ENCODE peak calls at places on chromosomes 2 and 18, in seven cellular contexts. G is NCI-H345, O is Karpas-422, X is fibroblast of lung, D is SJSA1, L is dorsolateral prefrontal cortex, P is left ventricle myocardium inferior. W is an unnamed sample.

GRCh38 chr2:10584242-10584753 is 105.5 kb downstream of the NOL10 start:
- DNase-seq in X (no peak), O (no peak), P (no peak), L (no peak), G (no peak), D (no peak), W (no peak)

GRCh38 chr18:21194871-21195771 is 46.9 kb upstream of the GREB1L start:
- DNase-seq in L (no peak), G (peak; percentile 37), D (no peak), P (no peak), O (peak; percentile 78), X (peak; percentile 71), W (no peak)

GRCh38 chr2:72579595-72580180 is 246.1 kb downstream of the EXOC6B start:
- DNase-seq in L (no peak), O (peak; percentile 87), G (peak; percentile 41), X (peak; percentile 71), P (no peak), D (no peak), W (no peak)

GRCh38 chr2:65397122-65397521 is 35.3 kb downstream of the SPRED2 start:
- DNase-seq in D (no peak), L (no peak), P (no peak), G (no peak), X (peak; percentile 46), O (no peak), W (no peak)

GRCh38 chr2:215685218-215685962 is 249.5 kb upstream of the FN1 start:
- DNase-seq in X (no peak), O (no peak), D (no peak), P (no peak), G (no peak), L (no peak), W (no peak)

GRCh38 chr2:32864761-32865160 is 82.0 kb upstream of the LTBP1 start:
- DNase-seq in G (no peak), L (no peak), P (no peak), O (no peak), D (peak; percentile 80), X (peak; percentile 83), W (no peak)

GRCh38 chr2:227503433-227504406 is 31.8 kb downstream of the AGFG1 start:
- DNase-seq in X (peak; percentile 64), P (no peak), L (no peak), G (no peak), O (no peak), D (no peak), W (no peak)

GRCh38 chr2:122703676-122704075 is 948.2 kb downstream of the TSN start:
- DNase-seq in X (no peak), L (no peak), O (no peak), P (no peak), D (no peak), G (no peak), W (no peak)

GRCh38 chr2:16090650-16091575 is 150.6 kb downstream of the MYCN start:
- DNase-seq in G (no peak), L (no peak), D (no peak), O (no peak), X (no peak), P (no peak), W (no peak)

GRCh38 chr18:43277164-43277600 is at the start of gene SYT4:
- DNase-seq in P (peak; percentile 26), D (no peak), O (no peak), X (peak; percentile 68), G (peak; percentile 81), L (peak; percentile 80), W (no peak)

GRCh38 chr2:134842930-134843490 is 4.6 kb downstream of the ACMSD start:
- DNase-seq in X (no peak), L (no peak), P (no peak), D (no peak), G (peak; percentile 38), O (no peak), W (no peak)

GRCh38 chr2:110095994-110096633 is 19.5 kb downstream of the MALL start:
- DNase-seq in O (no peak), G (no peak), D (no peak), X (no peak), P (no peak), L (no peak), W (no peak)

GRCh38 chr2:8300905-8301304 is 381.0 kb upstream of the ID2 start:
- DNase-seq in G (no peak), X (no peak), L (no peak), O (no peak), D (no peak), P (no peak), W (no peak)

GRCh38 chr18:26551217-26551708 is 2.9 kb upstream of the KCTD1 start:
- DNase-seq in D (no peak), P (no peak), O (no peak), L (no peak), X (peak; percentile 23), G (no peak), W (no peak)

GRCh38 chr2:205675861-205676516 is 6.3 kb upstream of the NRP2 start:
- DNase-seq in G (peak; percentile 61), X (peak; percentile 86), D (no peak), P (no peak), L (no peak), O (peak; percentile 76), W (no peak)